ENCODE peak calls at places on chromosomes 13 and 19, in nine cellular contexts. X is IMR-90, W is hippocampal formation, K is GM06990, T is MG63, I is fibroblast of pulmonary artery, B is substantia nigra, P is endothelial cell, N is smooth muscle cell of the brain vasculature. M is an unnamed sample.

GRCh38 chr13:62875118-62875640 is 1459.5 kb upstream of the PCDH20 start:
- DNase-seq in K (no peak), B (no peak), X (no peak), N (no peak), P (no peak), I (peak; percentile 0), W (no peak), T (no peak), M (peak; percentile 30)

GRCh38 chr13:65866138-65866537 is 1364.0 kb downstream of the PCDH9 start:
- DNase-seq in X (no peak), K (no peak), P (no peak), T (no peak), B (no peak), I (no peak), N (no peak), W (no peak), M (no peak)

GRCh38 chr19:5261151-5261890 is 79.3 kb downstream of the PTPRS start:
- DNase-seq in N (no peak), P (no peak), I (no peak), W (no peak), T (no peak), K (no peak), B (no peak), X (no peak), M (no peak)

GRCh38 chr13:100125946-100126345 is 37.1 kb downstream of the PCCA start:
- DNase-seq in W (no peak), X (no peak), P (no peak), T (no peak), I (no peak), K (no peak), B (no peak), N (no peak), M (no peak)

GRCh38 chr13:35791191-35791902 is 314.9 kb upstream of the MAB21L1 start:
- DNase-seq in W (no peak), T (no peak), K (no peak), N (no peak), X (peak; percentile 48), P (no peak), I (peak; percentile 84), B (no peak), M (peak; percentile 29)

GRCh38 chr19:42135836-42136235 is 3.6 kb upstream of the POU2F2 start:
- DNase-seq in P (no peak), B (no peak), N (no peak), K (no peak), W (no peak), X (no peak), T (no peak), I (no peak), M (no peak)

GRCh38 chr19:1355974-1356865 is 27.5 kb upstream of the NDUFS7 start:
- DNase-seq in I (peak; percentile 23), K (no peak), P (no peak), W (no peak), N (no peak), X (peak; percentile 30), T (no peak), B (no peak), M (peak; percentile 15)

GRCh38 chr19:53873451-53874383 is 6.0 kb downstream of the MYADM start:
- DNase-seq in K (no peak), P (no peak), I (no peak), T (no peak), X (no peak), W (no peak), N (no peak), B (no peak), M (no peak)

GRCh38 chr13:52599037-52599852 is 43.0 kb upstream of the HNRNPA1L2 start:
- DNase-seq in B (no peak), X (peak; percentile 71), W (no peak), I (peak; percentile 79), N (peak; percentile 17), P (peak; percentile 29), K (no peak), T (peak; percentile 67), M (peak; percentile 82)

GRCh38 chr13:25253702-25254101 is 33.6 kb downstream of the MTMR6 start:
- DNase-seq in B (no peak), K (no peak), N (no peak), I (no peak), T (no peak), P (no peak), W (no peak), X (no peak), M (no peak)

GRCh38 chr19:29457413-29457812 is 68.4 kb upstream of the VSTM2B start:
- DNase-seq in W (no peak), N (no peak), P (no peak), B (no peak), I (no peak), T (no peak), X (no peak), K (no peak), M (no peak)

GRCh38 chr19:7850429-7850819 is 20.4 kb downstream of the EVI5L start:
- DNase-seq in B (peak; percentile 26), I (no peak), W (no peak), K (no peak), N (no peak), X (peak; percentile 71), P (no peak), T (no peak), M (no peak)

GRCh38 chr13:23440821-23441608 is 7.5 kb upstream of the SACS start:
- DNase-seq in N (no peak), B (no peak), I (no peak), X (peak; percentile 15), T (peak; percentile 66), W (no peak), P (no peak), K (no peak), M (no peak)